ENCODE peak calls at places on chromosomes 3 and 15, in four cellular contexts. M is stimulated activated CD8-positive, alpha-beta memory T cell treated with anti-CD3 and anti-CD28 coated beads, Interleukin-7, amount 100 ng/mL, for 1 hour; N is sciatic nerve; P is SK-MEL-5. C is an unnamed sample.

GRCh38 chr3:61863579-61863978 is 302.2 kb downstream of the PTPRG start:
- DNase-seq in M (no peak), P (no peak), N (no peak), C (no peak)

GRCh38 chr3:124985358-124985757 is 50.8 kb upstream of the MUC13 start:
- DNase-seq in P (no peak), M (no peak), N (no peak), C (no peak)

GRCh38 chr15:32668942-32669341 is 27.4 kb downstream of the SCG5 start:
- DNase-seq in N (no peak), M (no peak), P (no peak), C (no peak)

GRCh38 chr15:70466895-70467529 is 296.3 kb downstream of the UACA start:
- DNase-seq in N (no peak), M (no peak), P (peak), C (no peak)

GRCh38 chr3:84440306-84440705 is 518.5 kb upstream of the CADM2 start:
- DNase-seq in N (no peak), M (no peak), P (no peak), C (no peak)

GRCh38 chr3:186060222-186060621 is 48.7 kb downstream of the ETV5 start:
- DNase-seq in M (no peak), N (no peak), P (no peak), C (no peak)

GRCh38 chr15:83112233-83112958 is 5.0 kb downstream of the TM6SF1 start:
- DNase-seq in N (no peak), M (no peak), P (no peak), C (no peak)

GRCh38 chr3:106119691-106120090 is 250.9 kb upstream of the CBLB start:
- DNase-seq in P (peak), N (no peak), M (no peak), C (no peak)

GRCh38 chr3:124559650-124560405 is 170.4 kb upstream of the UMPS start:
- DNase-seq in P (peak), M (peak), N (peak), C (no peak)

GRCh38 chr3:19688767-19689166 is 245.2 kb downstream of the EFHB start:
- DNase-seq in M (no peak), P (peak), N (no peak), C (no peak)

GRCh38 chr15:38374024-38374423 is 79.9 kb upstream of the FAM98B start:
- DNase-seq in N (no peak), M (no peak), P (no peak), C (no peak)

GRCh38 chr3:45554001-45554691 is 40.4 kb upstream of the LIMD1 start:
- DNase-seq in P (no peak), N (peak), M (no peak), C (peak)

GRCh38 chr3:29441020-29441324 is 160.1 kb downstream of the RBMS3 start:
- DNase-seq in P (no peak), N (no peak), M (no peak), C (no peak)

GRCh38 chr3:15810702-15811101 is 12.9 kb upstream of the ANKRD28 start:
- DNase-seq in M (no peak), N (no peak), P (no peak), C (no peak)

GRCh38 chr3:98602078-98602678 is 8.8 kb upstream of the CPOX start:
- DNase-seq in P (peak), N (no peak), M (no peak), C (no peak)

GRCh38 chr3:153209596-153209995 is 47.6 kb downstream of the RAP2B start:
- DNase-seq in M (no peak), N (no peak), P (no peak), C (no peak)

GRCh38 chr3:183819831-183820230 is 5.5 kb downstream of the MAP6D1 start:
- DNase-seq in P (no peak), M (no peak), N (no peak), C (no peak)

GRCh38 chr15:70856884-70857546 is 3.1 kb upstream of the LARP6 start:
- DNase-seq in N (peak), M (no peak), P (no peak), C (no peak)

GRCh38 chr15:29670266-29670665 is 152.0 kb downstream of the TJP1 start:
- DNase-seq in P (no peak), N (no peak), M (no peak), C (no peak)

GRCh38 chr3:101829066-101829830 is 20.1 kb upstream of the NFKBIZ start:
- DNase-seq in M (no peak), N (peak), P (peak), C (peak)

GRCh38 chr15:91694829-91695205 is 158.7 kb upstream of the SLCO3A1 start:
- DNase-seq in P (no peak), M (no peak), N (peak), C (no peak)

GRCh38 chr15:28986108-28986507 is 100.3 kb downstream of the APBA2 start:
- DNase-seq in M (no peak), N (no peak), P (no peak), C (no peak)

GRCh38 chr15:36951747-36952247 is 148.6 kb downstream of the MEIS2 start:
- DNase-seq in M (no peak), P (no peak), N (no peak), C (no peak)

GRCh38 chr3:173221010-173221409 is 80.0 kb upstream of the SPATA16 start:
- DNase-seq in M (no peak), P (peak), N (no peak), C (no peak)

GRCh38 chr3:187139895-187140253 is 578 bp upstream of the RPL39L start:
- DNase-seq in P (no peak), M (no peak), N (no peak), C (no peak)

GRCh38 chr15:41263891-41264351 is 32.9 kb downstream of the CHP1 start:
- DNase-seq in N (no peak), M (no peak), P (no peak), C (no peak)

GRCh38 chr3:71463622-71464021 is 119.9 kb downstream of the FOXP1 start:
- DNase-seq in M (no peak), P (no peak), N (no peak), C (no peak)

GRCh38 chr3:108983051-108983450 is 29.4 kb upstream of the GUCA1C start:
- DNase-seq in N (no peak), M (no peak), P (no peak), C (no peak)

GRCh38 chr3:72088486-72089025 is 303.6 kb upstream of the PROK2 start:
- DNase-seq in M (no peak), P (peak), N (no peak), C (no peak)

GRCh38 chr15:80179025-80179759 is 26.4 kb downstream of the FAH start:
- DNase-seq in N (no peak), P (no peak), M (no peak), C (no peak)

GRCh38 chr3:22401499-22401898 is 650.5 kb upstream of the ZNF385D start:
- DNase-seq in P (no peak), N (no peak), M (no peak), C (no peak)

C was measured in suprapubic skin.